ENCODE peak calls at places on chromosome 6, in ten cellular contexts. G is GM10248; Z is hepatocyte; Q is GM13976; D is CD4-positive, alpha-beta T cell; F is dorsolateral prefrontal cortex; L is astrocyte of the spinal cord; T is fibroblast of lung; R is activated B cell treated with CpG ODN at 0.5 μM for 24 hours; V is esophagus muscularis mucosa. J is an unnamed sample.

GRCh38 chr6:1461207-1461606 is 71.8 kb downstream of the FOXF2 start:
- DNase-seq in G (no peak), Z (no peak), Q (no peak), D (no peak), F (no peak), L (peak; percentile 41), T (peak; percentile 95), R (no peak), V (no peak), J (no peak)

GRCh38 chr6:105364243-105364642 is 38.6 kb downstream of the PREP start:
- DNase-seq in G (no peak), Z (no peak), Q (no peak), D (no peak), F (peak; percentile 42), L (no peak), T (no peak), R (no peak), V (no peak), J (no peak)

GRCh38 chr6:107489636-107490567 is at the start of gene SOBP:
- DNase-seq in G (peak; percentile 45), Z (peak; percentile 78), Q (peak; percentile 68), D (no peak), F (peak; percentile 81), L (peak; percentile 29), T (no peak), R (peak; percentile 58), V (no peak), J (peak; percentile 73)

GRCh38 chr6:82246802-82247633 is 526 bp downstream of the IBTK start:
- DNase-seq in G (no peak), Z (peak; percentile 84), Q (peak; percentile 68), D (no peak), F (peak; percentile 54), L (peak; percentile 40), T (peak; percentile 55), R (no peak), V (peak; percentile 94), J (peak; percentile 35)

GRCh38 chr6:53793318-53793975 is 1.4 kb upstream of the LRRC1 start:
- DNase-seq in G (peak; percentile 48), Z (peak; percentile 90), Q (peak; percentile 49), D (no peak), F (peak; percentile 46), L (peak; percentile 65), T (peak; percentile 68), R (peak; percentile 23), V (no peak), J (peak; percentile 57)

GRCh38 chr6:28425942-28426541 is 17.2 kb downstream of the ZSCAN23 start:
- DNase-seq in G (no peak), Z (no peak), Q (no peak), D (no peak), F (no peak), L (no peak), T (no peak), R (no peak), V (no peak), J (no peak)

GRCh38 chr6:47787620-47788497 is 6.0 kb downstream of the OPN5 start:
- DNase-seq in G (peak; percentile 52), Z (peak; percentile 86), Q (peak; percentile 40), D (peak; percentile 17), F (peak; percentile 29), L (peak; percentile 63), T (peak; percentile 49), R (peak; percentile 22), V (no peak), J (peak; percentile 56)

GRCh38 chr6:21947751-21948386 is 349.0 kb downstream of the PRL start:
- DNase-seq in G (no peak), Z (no peak), Q (no peak), D (no peak), F (no peak), L (peak; percentile 13), T (peak; percentile 76), R (no peak), V (no peak), J (no peak)

GRCh38 chr6:167764713-167765479 is 61.8 kb upstream of the AFDN start:
- DNase-seq in G (no peak), Z (no peak), Q (no peak), D (no peak), F (no peak), L (no peak), T (no peak), R (no peak), V (no peak), J (no peak)

GRCh38 chr6:170449835-170450753 is 103.0 kb downstream of the PSMB1 start:
- DNase-seq in G (no peak), Z (peak; percentile 50), Q (no peak), D (no peak), F (no peak), L (no peak), T (no peak), R (no peak), V (no peak), J (no peak)

DNA sequence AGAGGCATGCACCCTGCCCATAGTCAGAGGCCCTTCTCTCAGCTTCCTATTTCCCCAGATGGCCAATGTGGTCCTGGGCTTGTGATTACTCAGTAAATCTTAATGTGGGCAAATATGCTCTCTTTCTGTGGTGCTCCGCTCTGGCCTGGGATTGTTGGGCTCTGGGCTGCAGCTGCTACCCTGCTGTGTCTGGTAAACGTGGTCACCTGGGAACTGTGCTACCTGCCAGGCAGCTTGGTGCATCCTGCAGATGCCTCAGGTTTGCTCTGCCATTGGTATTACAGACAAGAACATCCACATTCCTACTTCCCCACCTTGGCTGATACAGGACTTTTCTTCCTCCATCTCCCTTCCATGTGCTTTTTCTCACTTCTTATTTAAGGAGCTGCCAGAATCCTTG is 611.5 kb upstream of the IMPG1 start:
- DNase-seq in G (no peak), Z (no peak), Q (no peak), D (no peak), F (no peak), L (no peak), T (no peak), R (no peak), V (no peak), J (no peak)
- TF ChIP-seq CTCF in G (no peak), Z (no peak), Q (no peak), D (no peak), F (no peak), L (no peak), T (no peak), R (no peak), V (no peak), J (no peak)

DNA sequence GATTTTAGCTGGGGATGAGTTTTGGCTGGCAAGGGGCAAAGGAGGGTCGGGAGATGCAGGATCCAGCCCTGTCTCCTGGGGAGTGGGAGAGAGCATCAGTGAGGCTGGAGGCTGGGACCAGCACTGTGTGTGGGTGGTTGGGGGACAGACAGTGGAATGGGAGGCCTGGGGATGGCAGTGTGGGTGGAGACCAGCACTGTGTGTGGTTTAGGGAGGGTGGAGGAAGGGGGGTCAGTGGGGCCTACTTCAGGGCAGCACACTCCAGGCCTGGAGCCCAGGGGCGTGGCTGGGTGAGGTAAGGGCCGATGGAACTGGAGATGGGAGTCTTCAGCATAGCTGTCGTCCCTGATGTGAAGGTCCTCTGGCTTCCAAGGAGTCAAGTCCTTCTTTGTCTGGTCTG is 18.7 kb downstream of the KCNK17 start:
- DNase-seq in G (no peak), Z (peak; percentile 32), Q (no peak), D (no peak), F (no peak), L (no peak), T (no peak), R (no peak), V (no peak), J (no peak)
- TF ChIP-seq CTCF in G (no peak), Z (no peak), Q (no peak), D (no peak), F (no peak), L (no peak), T (no peak), R (no peak), V (no peak), J (no peak)

DNA sequence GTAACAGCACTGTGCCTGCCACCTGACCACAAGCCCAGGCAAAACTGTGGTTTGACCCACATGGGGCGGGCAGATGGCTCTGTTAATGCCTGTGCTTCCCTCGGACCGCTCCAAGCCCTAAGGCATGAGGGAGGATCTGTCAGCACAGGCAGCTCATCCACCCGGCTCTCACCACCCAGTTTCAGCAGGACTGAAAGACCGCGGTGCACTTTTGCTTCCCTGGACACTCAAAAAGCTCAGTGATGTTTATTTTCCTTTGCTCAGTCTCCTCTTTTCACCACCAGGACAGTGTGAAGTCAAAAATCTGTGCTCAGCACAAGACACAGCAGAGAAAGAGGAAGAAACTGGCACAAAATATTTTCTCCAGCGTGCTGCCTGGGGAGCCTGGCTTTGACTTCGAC is 441.9 kb upstream of the JARID2 start:
- DNase-seq in G (no peak), Z (no peak), Q (no peak), D (no peak), F (no peak), L (peak; percentile 61), T (no peak), R (no peak), V (no peak), J (no peak)
- TF ChIP-seq CTCF in G (no peak), Z (no peak), Q (no peak), D (no peak), F (no peak), L (no peak), T (no peak), R (no peak), V (no peak), J (no peak)

GRCh38 chr6:157908369-157909281 is 73.0 kb upstream of the SYNJ2 start:
- DNase-seq in G (peak; percentile 63), Z (no peak), Q (peak; percentile 61), D (no peak), F (no peak), L (no peak), T (no peak), R (no peak), V (peak; percentile 31), J (peak; percentile 56)

GRCh38 chr6:157907651-157908050 is 74.0 kb upstream of the SYNJ2 start:
- DNase-seq in G (no peak), Z (no peak), Q (no peak), D (no peak), F (no peak), L (no peak), T (no peak), R (no peak), V (no peak), J (no peak)

GRCh38 chr6:157906537-157907061 is 75.1 kb upstream of the SYNJ2 start:
- DNase-seq in G (no peak), Z (no peak), Q (no peak), D (no peak), F (no peak), L (no peak), T (no peak), R (no peak), V (no peak), J (no peak)

GRCh38 chr6:157904999-157905398 is 76.7 kb upstream of the SYNJ2 start:
- DNase-seq in G (no peak), Z (no peak), Q (no peak), D (no peak), F (no peak), L (no peak), T (no peak), R (no peak), V (no peak), J (no peak)

DNA sequence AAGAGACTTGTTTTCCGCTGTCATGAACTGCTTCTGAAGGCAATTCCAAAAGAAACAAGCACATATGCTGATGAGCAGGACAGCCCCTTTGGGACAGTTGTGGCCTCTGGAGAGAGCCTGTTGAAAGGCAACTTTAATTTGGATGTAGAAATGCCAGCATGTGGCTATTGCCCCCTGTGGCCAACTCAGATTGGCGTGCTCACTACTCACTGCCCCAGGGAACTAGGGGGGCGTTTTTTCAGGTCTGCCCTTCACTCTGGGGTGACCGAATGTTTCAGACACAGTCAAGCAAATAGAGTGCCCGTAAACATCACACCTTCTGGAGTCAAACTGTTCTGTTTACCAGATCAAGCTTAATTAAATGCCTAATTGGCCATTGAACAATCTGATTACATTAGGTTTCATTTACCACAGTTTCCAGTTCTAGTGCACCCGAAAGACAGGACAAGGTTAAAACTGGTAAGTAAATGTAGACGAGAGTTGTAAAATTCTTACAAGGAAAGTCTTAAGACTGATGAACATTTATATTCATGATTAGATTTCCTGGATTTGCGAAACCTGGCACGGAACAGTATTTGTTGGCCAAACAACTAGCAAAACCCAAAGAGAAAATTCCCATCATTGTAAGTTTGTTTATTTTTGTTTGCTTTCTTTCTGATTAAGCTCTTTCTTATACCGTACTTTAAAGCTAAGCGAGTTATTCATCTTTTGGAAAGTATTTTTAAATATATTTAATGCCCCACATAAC is 75.9 kb upstream of the SYNJ2 start:
- DNase-seq in G (no peak), Z (no peak), Q (no peak), D (no peak), F (no peak), L (no peak), T (no peak), R (no peak), V (no peak), J (no peak)
- TF ChIP-seq CTCF in G (no peak), Z (no peak), Q (no peak), D (no peak), F (no peak), L (no peak), T (no peak), R (no peak), V (no peak), J (no peak)

J was measured in GM20000.